ENCODE peak calls at places on chromosomes 16 and 17, in five cellular contexts. W is activated CD4-positive, alpha-beta T cell treated with anti-CD3 and anti-CD28 coated beads, Interleukin-2, amount 10 ng/mL, durations not matched to agents 24 days and 14 days; D is T-cell; N is GM13977; M is HuH-7. B is an unnamed sample.
A peak's percentile ranks its signal among the peaks of the same experiment; 100 is the strongest.

GRCh38 chr16:11896776-11897175 is 19.0 kb downstream of the GSPT1 start:
- DNase-seq in W (no peak), D (no peak), N (no peak), M (no peak), B (no peak)

GRCh38 chr16:82899731-82900454 is 273.1 kb downstream of the CDH13 start:
- DNase-seq in W (no peak), D (no peak), N (no peak), M (no peak), B (no peak)

GRCh38 chr17:41530062-41531048 is 2.2 kb upstream of the KRT19 start:
- DNase-seq in W (no peak), D (no peak), N (no peak), M (peak; percentile 44), B (no peak)

GRCh38 chr16:83968483-83968865 is 430 bp downstream of the NECAB2 start:
- DNase-seq in W (no peak), D (no peak), N (no peak), M (no peak), B (no peak)

GRCh38 chr17:73293480-73293911 is 18.3 kb downstream of the CDC42EP4 start:
- DNase-seq in W (no peak), D (no peak), N (no peak), M (no peak), B (no peak)

GRCh38 chr16:48126801-48127644 is 28.8 kb downstream of the ABCC12 start:
- DNase-seq in W (no peak), D (no peak), N (no peak), M (no peak), B (no peak)

GRCh38 chr17:14741516-14741915 is 440.6 kb downstream of the HS3ST3B1 start:
- DNase-seq in W (no peak), D (no peak), N (no peak), M (no peak), B (no peak)

GRCh38 chr17:75652934-75653549 is 13.9 kb downstream of the RECQL5 start:
- DNase-seq in W (peak; percentile 75), D (no peak), N (peak; percentile 64), M (peak; percentile 73), B (no peak)